ENCODE peak calls at places on chromosomes 11 and 22, in eight cellular contexts. U, N, D, W, Q, K, I and Y are unnamed samples.

GRCh38 chr22:48837341-48837935 is 990.2 kb downstream of the BRD1 start:
- DNase-seq in U (no peak), N (no peak), D (no peak), W (no peak), Q (no peak), K (no peak), I (peak), Y (no peak)

GRCh38 chr11:121463689-121464335 is 11.0 kb upstream of the SORL1-AS1 start:
- DNase-seq in U (no peak), N (no peak), D (no peak), W (no peak), Q (no peak), K (no peak), I (no peak), Y (no peak)

GRCh38 chr22:38397189-38398097 is 57.6 kb downstream of the KCNJ4 start:
- DNase-seq in U (no peak), N (peak), D (peak), W (no peak), Q (peak), K (no peak), I (no peak), Y (peak)

GRCh38 chr22:47621253-47621652 is 858.8 kb downstream of the TBC1D22A start:
- DNase-seq in U (no peak), N (no peak), D (peak), W (no peak), Q (no peak), K (peak), I (no peak), Y (no peak)

GRCh38 chr11:28697920-28698827 is 590.0 kb downstream of the METTL15 start:
- DNase-seq in U (peak), N (peak), D (peak), W (peak), Q (peak), K (no peak), I (no peak), Y (peak)

GRCh38 chr11:109564241-109564640 is 142.3 kb downstream of the C11orf87 start:
- DNase-seq in U (no peak), N (no peak), D (no peak), W (no peak), Q (no peak), K (no peak), I (no peak), Y (no peak)

GRCh38 chr22:38403806-38404205 is 51.2 kb downstream of the KCNJ4 start:
- DNase-seq in U (no peak), N (no peak), D (peak), W (no peak), Q (no peak), K (no peak), I (no peak), Y (no peak)

GRCh38 chr22:36156515-36157419 is 3.8 kb downstream of the APOL3 start:
- DNase-seq in U (peak), N (peak), D (peak), W (peak), Q (no peak), K (peak), I (peak), Y (peak)

GRCh38 chr11:133650082-133650481 is 117.8 kb upstream of the OPCML start:
- DNase-seq in U (no peak), N (no peak), D (no peak), W (no peak), Q (no peak), K (no peak), I (no peak), Y (no peak)

GRCh38 chr11:12489246-12489772 is 111.9 kb downstream of the PARVA start:
- DNase-seq in U (no peak), N (no peak), D (no peak), W (no peak), Q (no peak), K (no peak), I (no peak), Y (no peak)

GRCh38 chr11:110152199-110152598 is 59.0 kb downstream of the ZC3H12C start:
- DNase-seq in U (no peak), N (no peak), D (no peak), W (no peak), Q (no peak), K (no peak), I (no peak), Y (no peak)

GRCh38 chr22:21896951-21897513 is 29.6 kb upstream of the MAPK1 start:
- DNase-seq in U (no peak), N (no peak), D (no peak), W (no peak), Q (no peak), K (no peak), I (no peak), Y (no peak)

GRCh38 chr11:128830290-128830813 is 36.7 kb downstream of the KCNJ1 start:
- DNase-seq in U (no peak), N (no peak), D (no peak), W (no peak), Q (no peak), K (no peak), I (no peak), Y (no peak)

GRCh38 chr11:126637800-126638175 is 282.3 kb downstream of the ST3GAL4 start:
- DNase-seq in U (no peak), N (no peak), D (no peak), W (no peak), Q (no peak), K (no peak), I (no peak), Y (no peak)

GRCh38 chr22:38314140-38314991 is 2.9 kb downstream of the CSNK1E start:
- DNase-seq in U (no peak), N (no peak), D (peak), W (no peak), Q (no peak), K (no peak), I (no peak), Y (no peak)

GRCh38 chr11:72807021-72807693 is 7.1 kb upstream of the ATG16L2 start:
- DNase-seq in U (peak), N (no peak), D (no peak), W (no peak), Q (peak), K (no peak), I (no peak), Y (no peak)

GRCh38 chr11:102637731-102638130 is 12.6 kb upstream of the MMP20 start:
- DNase-seq in U (no peak), N (no peak), D (no peak), W (no peak), Q (peak), K (no peak), I (no peak), Y (no peak)

GRCh38 chr11:112017538-112017937 is 7.7 kb upstream of the DLAT start:
- DNase-seq in U (peak), N (no peak), D (no peak), W (no peak), Q (no peak), K (no peak), I (no peak), Y (no peak)

GRCh38 chr11:18733202-18733601 is 7.2 kb upstream of the IGSF22 start:
- DNase-seq in U (no peak), N (no peak), D (no peak), W (no peak), Q (no peak), K (no peak), I (no peak), Y (no peak)

GRCh38 chr22:38824587-38824986 is 19.2 kb downstream of the NPTXR start:
- DNase-seq in U (peak), N (peak), D (peak), W (peak), Q (peak), K (peak), I (no peak), Y (peak)

GRCh38 chr22:24370426-24370825 is 57.0 kb upstream of the ADORA2A start:
- DNase-seq in U (no peak), N (no peak), D (no peak), W (no peak), Q (no peak), K (no peak), I (no peak), Y (no peak)

GRCh38 chr11:130510407-130511006 is 62.1 kb downstream of the ADAMTS15 start:
- DNase-seq in U (no peak), N (no peak), D (no peak), W (peak), Q (no peak), K (no peak), I (no peak), Y (no peak)

GRCh38 chr11:121927359-121927758 is 188.7 kb downstream of the BLID start:
- DNase-seq in U (no peak), N (no peak), D (no peak), W (no peak), Q (no peak), K (no peak), I (no peak), Y (no peak)

GRCh38 chr11:57054782-57055181 is 66.1 kb downstream of the OR5AK2 start:
- DNase-seq in U (no peak), N (no peak), D (no peak), W (no peak), Q (no peak), K (no peak), I (no peak), Y (no peak)

GRCh38 chr11:11025087-11025486 is 167.2 kb upstream of the ZBED5 start:
- DNase-seq in U (no peak), N (no peak), D (no peak), W (no peak), Q (peak), K (no peak), I (no peak), Y (no peak)

GRCh38 chr11:43947003-43947500 is 4.6 kb downstream of the C11orf96 start:
- DNase-seq in U (peak), N (peak), D (peak), W (no peak), Q (peak), K (no peak), I (no peak), Y (no peak)

GRCh38 chr11:119363874-119364590 is 17.5 kb downstream of the USP2 start:
- DNase-seq in U (no peak), N (peak), D (peak), W (peak), Q (no peak), K (peak), I (no peak), Y (no peak)

GRCh38 chr22:44136112-44136511 is 44.6 kb upstream of the PARVG start:
- DNase-seq in U (no peak), N (no peak), D (peak), W (no peak), Q (no peak), K (peak), I (no peak), Y (no peak)

GRCh38 chr11:34308821-34309585 is 48.8 kb downstream of the ABTB2 start:
- DNase-seq in U (peak), N (no peak), D (no peak), W (no peak), Q (peak), K (no peak), I (no peak), Y (no peak)
- H3K27ac ChIP-seq in U (peak), N (no peak), D (no peak), W (no peak), Q (peak), K (no peak), I (no peak), Y (no peak)

GRCh38 chr11:66744485-66745355 is 15.7 kb upstream of the SPTBN2 start:
- DNase-seq in U (peak), N (peak), D (peak), W (peak), Q (peak), K (peak), I (peak), Y (peak)

GRCh38 chr11:66745356-66746235 is 16.6 kb upstream of the SPTBN2 start:
- DNase-seq in U (no peak), N (peak), D (no peak), W (peak), Q (peak), K (no peak), I (no peak), Y (no peak)

GRCh38 chr11:66752148-66752547 is 23.1 kb upstream of the SPTBN2 start:
- DNase-seq in U (no peak), N (no peak), D (no peak), W (no peak), Q (no peak), K (no peak), I (no peak), Y (no peak)

GRCh38 chr11:66747480-66747879 is 18.5 kb upstream of the SPTBN2 start:
- DNase-seq in U (no peak), N (no peak), D (no peak), W (no peak), Q (no peak), K (no peak), I (no peak), Y (no peak)

GRCh38 chr11:66749091-66749490 is 20.1 kb upstream of the SPTBN2 start:
- DNase-seq in U (no peak), N (no peak), D (no peak), W (no peak), Q (no peak), K (no peak), I (no peak), Y (no peak)
- TF ChIP-seq EP300 in U (no peak), N (no peak), D (no peak), W (no peak), Q (no peak), K (no peak), I (no peak), Y (no peak)

GRCh38 chr11:2821891-2822290 is 63.7 kb downstream of the CDKN1C start:
- DNase-seq in U (no peak), N (no peak), D (no peak), W (no peak), Q (no peak), K (no peak), I (no peak), Y (no peak)
- TF ChIP-seq POLR2A in U (no peak), N (no peak), D (no peak), W (no peak), Q (no peak), K (no peak), I (no peak), Y (no peak)

DNA sequence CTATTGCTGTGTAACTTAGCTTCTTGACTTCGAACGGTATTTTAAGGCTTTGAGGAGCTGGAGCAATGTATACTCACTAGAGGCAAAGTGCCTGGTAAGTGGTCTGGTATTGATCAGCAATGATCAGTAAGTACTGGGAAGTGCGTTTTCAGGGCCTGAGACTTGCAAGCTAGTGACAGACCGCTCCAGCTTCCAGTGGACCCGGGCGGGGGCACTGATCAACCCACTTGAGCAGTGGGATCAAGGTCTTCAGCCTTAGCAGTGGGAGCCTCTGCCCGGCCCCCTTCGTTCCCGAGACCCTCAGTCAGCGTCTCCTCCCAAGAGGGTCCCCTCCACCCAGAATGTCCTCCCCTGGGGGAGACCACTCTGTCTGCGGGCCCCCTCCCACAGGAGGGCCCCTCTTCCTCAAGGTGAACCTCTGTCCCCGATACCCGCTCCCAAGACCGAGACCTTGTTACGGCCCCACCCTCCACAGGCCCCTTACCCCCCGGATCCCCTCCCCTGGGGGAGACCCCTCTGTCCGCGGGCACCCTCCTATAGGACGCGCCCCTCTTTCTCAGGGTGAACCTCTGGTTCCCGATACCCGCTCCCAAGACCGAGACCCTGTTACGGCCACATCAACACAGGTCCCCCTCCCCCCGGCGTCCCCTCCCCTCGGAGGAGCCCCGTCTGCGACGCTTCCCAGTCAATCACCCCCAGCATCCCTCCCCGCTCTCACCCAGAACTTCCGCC is 417 bp upstream of the ATXN10 start:
- DNase-seq in U (no peak), N (no peak), D (peak), W (no peak), Q (no peak), K (peak), I (no peak), Y (no peak)
- H3K27ac ChIP-seq in U (peak), N (peak), D (peak), W (peak), Q (peak), K (peak), I (peak), Y (peak)

GRCh38 chr22:26579331-26579886 is 10.5 kb downstream of the TPST2 start:
- DNase-seq in U (no peak), N (no peak), D (no peak), W (peak), Q (no peak), K (no peak), I (no peak), Y (no peak)

GRCh38 chr22:26573026-26573662 is 16.8 kb downstream of the TPST2 start:
- DNase-seq in U (no peak), N (no peak), D (no peak), W (peak), Q (no peak), K (peak), I (no peak), Y (no peak)

GRCh38 chr22:26574001-26574723 is 15.8 kb downstream of the TPST2 start:
- DNase-seq in U (no peak), N (no peak), D (no peak), W (no peak), Q (no peak), K (no peak), I (no peak), Y (no peak)

GRCh38 chr22:26577081-26577480 is 12.9 kb downstream of the TPST2 start:
- DNase-seq in U (no peak), N (no peak), D (no peak), W (no peak), Q (no peak), K (no peak), I (no peak), Y (no peak)

GRCh38 chr22:26576026-26576680 is 13.8 kb downstream of the TPST2 start:
- DNase-seq in U (no peak), N (no peak), D (no peak), W (no peak), Q (no peak), K (no peak), I (no peak), Y (no peak)
- TF ChIP-seq EP300 in U (no peak), N (no peak), D (no peak), W (no peak), Q (no peak), K (no peak), I (no peak), Y (no peak)

GRCh38 chr22:27490080-27490479 is 311.5 kb downstream of the MN1 start:
- DNase-seq in U (no peak), N (no peak), D (no peak), W (no peak), Q (no peak), K (no peak), I (no peak), Y (no peak)
- TF ChIP-seq POLR2A in U (no peak), N (no peak), D (no peak), W (no peak), Q (no peak), K (no peak), I (no peak), Y (no peak)